ENCODE peak calls at places on chromosomes 13 and 19, in four cellular contexts. One of them, this sample, is unnamed.

GRCh38 chr19:41341669-41342490 is 11.8 kb downstream of the TGFB1 start:
- DNase-seq in cardiac fibroblast: no peak
- DNase-seq in OCI-LY7: no peak
- DNase-seq in BJ: no peak
- DNase-seq in this sample: no peak

GRCh38 chr19:33697766-33698165 is 76.0 kb downstream of the CHST8 start:
- DNase-seq in cardiac fibroblast: no peak
- DNase-seq in OCI-LY7: no peak
- DNase-seq in BJ: no peak
- DNase-seq in this sample: no peak

GRCh38 chr13:66427330-66427990 is 802.7 kb downstream of the PCDH9 start:
- DNase-seq in cardiac fibroblast: peak
- DNase-seq in OCI-LY7: no peak
- DNase-seq in BJ: no peak
- DNase-seq in this sample: no peak

GRCh38 chr13:74114202-74114601 is 20.0 kb downstream of the KLF12 start:
- DNase-seq in cardiac fibroblast: no peak
- DNase-seq in OCI-LY7: no peak
- DNase-seq in BJ: no peak
- DNase-seq in this sample: peak

GRCh38 chr13:83182845-83183244 is 699.4 kb downstream of the SLITRK1 start:
- DNase-seq in cardiac fibroblast: no peak
- DNase-seq in OCI-LY7: no peak
- DNase-seq in BJ: no peak
- DNase-seq in this sample: no peak

GRCh38 chr19:46844067-46844489 is 6.6 kb downstream of the AP2S1 start:
- DNase-seq in cardiac fibroblast: peak
- DNase-seq in OCI-LY7: no peak
- DNase-seq in BJ: no peak
- DNase-seq in this sample: no peak

GRCh38 chr19:20423381-20424207 is 142.0 kb downstream of the ZNF737 start:
- DNase-seq in cardiac fibroblast: peak
- DNase-seq in OCI-LY7: peak
- DNase-seq in BJ: no peak
- DNase-seq in this sample: peak

GRCh38 chr13:44739539-44739938 is 163.4 kb upstream of the TSC22D1 start:
- DNase-seq in cardiac fibroblast: no peak
- DNase-seq in OCI-LY7: no peak
- DNase-seq in BJ: no peak
- DNase-seq in this sample: no peak

GRCh38 chr19:1469200-1469935 is 9.6 kb downstream of the C19orf25 start:
- DNase-seq in cardiac fibroblast: no peak
- DNase-seq in OCI-LY7: no peak
- DNase-seq in BJ: no peak
- DNase-seq in this sample: no peak
- H3K4me3 ChIP-seq in cardiac fibroblast: peak
- H3K4me3 ChIP-seq in OCI-LY7: no peak
- H3K4me3 ChIP-seq in BJ: peak
- H3K4me3 ChIP-seq in this sample: peak

GRCh38 chr19:52692431-52693008 is 42.3 kb downstream of the ZNF611 start:
- DNase-seq in cardiac fibroblast: no peak
- DNase-seq in OCI-LY7: no peak
- DNase-seq in BJ: no peak
- DNase-seq in this sample: no peak

GRCh38 chr19:52689804-52690394 is 44.9 kb downstream of the ZNF611 start:
- DNase-seq in cardiac fibroblast: no peak
- DNase-seq in OCI-LY7: no peak
- DNase-seq in BJ: no peak
- DNase-seq in this sample: no peak

GRCh38 chr19:52691215-52691610 is 43.6 kb downstream of the ZNF611 start:
- DNase-seq in cardiac fibroblast: no peak
- DNase-seq in OCI-LY7: no peak
- DNase-seq in BJ: no peak
- DNase-seq in this sample: no peak

GRCh38 chr19:52691737-52692136 is 43.1 kb downstream of the ZNF611 start:
- DNase-seq in cardiac fibroblast: no peak
- DNase-seq in OCI-LY7: peak
- DNase-seq in BJ: no peak
- DNase-seq in this sample: no peak

GRCh38 chr19:52690395-52691214 is 44.2 kb downstream of the ZNF611 start:
- DNase-seq in cardiac fibroblast: peak
- DNase-seq in OCI-LY7: peak
- DNase-seq in BJ: peak
- DNase-seq in this sample: peak
- TF ChIP-seq CTCF in cardiac fibroblast: peak
- TF ChIP-seq CTCF in OCI-LY7: peak
- TF ChIP-seq CTCF in BJ: peak
- TF ChIP-seq CTCF in this sample: no peak

GRCh38 chr19:56108447-56109195 is 12.5 kb downstream of the ZNF787 start:
- DNase-seq in cardiac fibroblast: peak
- DNase-seq in OCI-LY7: no peak
- DNase-seq in BJ: no peak
- DNase-seq in this sample: no peak
- H3K4me3 ChIP-seq in cardiac fibroblast: no peak
- H3K4me3 ChIP-seq in OCI-LY7: no peak
- H3K4me3 ChIP-seq in BJ: no peak
- H3K4me3 ChIP-seq in this sample: no peak

DNA sequence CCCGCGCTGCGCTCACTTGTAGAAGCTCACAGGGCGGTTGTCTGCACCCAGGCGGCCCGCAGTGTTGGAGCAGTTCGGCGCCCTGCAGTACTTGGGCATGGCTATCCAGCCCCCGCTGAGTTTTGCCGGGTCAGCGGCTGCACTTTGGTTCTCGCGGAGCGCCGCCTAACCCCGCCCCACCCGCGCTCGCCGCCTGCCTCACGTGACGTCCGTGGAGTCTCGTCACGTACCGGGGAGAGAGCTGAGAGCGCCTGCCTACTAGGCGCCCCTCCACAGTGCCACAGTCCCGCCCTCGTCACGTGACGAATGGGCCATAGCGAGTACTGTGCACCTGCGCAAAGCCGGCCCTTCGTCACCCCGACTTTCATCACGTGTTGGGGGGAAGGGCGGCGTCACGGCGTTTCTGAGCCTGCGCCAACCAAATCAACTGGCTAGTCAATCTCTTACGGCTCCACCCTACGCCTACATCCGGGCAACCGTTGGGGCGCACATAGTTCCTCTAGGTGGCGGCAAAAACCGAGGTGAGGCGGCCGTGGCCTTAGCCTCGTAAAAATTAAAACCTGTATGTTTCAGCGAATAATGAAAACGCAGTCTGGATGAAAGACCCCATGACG is at the start of gene THAP8:
- DNase-seq in cardiac fibroblast: peak
- DNase-seq in OCI-LY7: peak
- DNase-seq in BJ: peak
- DNase-seq in this sample: peak
- TF ChIP-seq CTCF in cardiac fibroblast: peak
- TF ChIP-seq CTCF in OCI-LY7: peak
- TF ChIP-seq CTCF in BJ: peak
- TF ChIP-seq CTCF in this sample: peak

This sample was measured in bronchial epithelial cell.